ENCODE peak calls at places on chromosome 5, in seven cellular contexts. One of them, this sample, is unnamed. For H3K4me1, the result is how much of the 10 kb centered on the place peaks cover.

GRCh38 chr5:14183187-14183939 is 40.2 kb downstream of the TRIO start:
- DNase-seq in ovary: peak
- DNase-seq in uterus: peak
- DNase-seq in mucosa of descending colon: no peak
- DNase-seq in tibial artery: peak
- DNase-seq in H1: no peak
- DNase-seq in transverse colon: no peak
- DNase-seq in this sample: peak

GRCh38 chr5:133938039-133938821 is 30.2 kb downstream of the C5orf15 start:
- DNase-seq in uterus: no peak
- DNase-seq in tibial artery: no peak
- DNase-seq in transverse colon: no peak
- DNase-seq in mucosa of descending colon: no peak
- DNase-seq in H1: no peak
- DNase-seq in ovary: no peak
- DNase-seq in this sample: no peak

GRCh38 chr5:150778517-150779396 is at the start of gene SMIM3:
- DNase-seq in transverse colon: peak
- DNase-seq in uterus: peak
- DNase-seq in tibial artery: peak
- DNase-seq in mucosa of descending colon: peak
- DNase-seq in ovary: peak
- DNase-seq in H1: peak
- DNase-seq in this sample: peak

GRCh38 chr5:91556-92263 is at the start of gene PLEKHG4B:
- DNase-seq in ovary: no peak
- DNase-seq in H1: peak
- DNase-seq in uterus: no peak
- DNase-seq in mucosa of descending colon: no peak
- DNase-seq in transverse colon: no peak
- DNase-seq in tibial artery: no peak
- DNase-seq in this sample: no peak

GRCh38 chr5:71996789-71997188 is 110.5 kb upstream of the MAP1B start:
- DNase-seq in mucosa of descending colon: no peak
- DNase-seq in tibial artery: no peak
- DNase-seq in H1: no peak
- DNase-seq in uterus: no peak
- DNase-seq in ovary: no peak
- DNase-seq in transverse colon: no peak
- DNase-seq in this sample: no peak

GRCh38 chr5:93307557-93307956 is 273.5 kb downstream of the NR2F1-AS1 start:
- DNase-seq in tibial artery: no peak
- DNase-seq in uterus: no peak
- DNase-seq in transverse colon: no peak
- DNase-seq in ovary: no peak
- DNase-seq in mucosa of descending colon: no peak
- DNase-seq in H1: no peak
- DNase-seq in this sample: no peak

GRCh38 chr5:59660737-59661136 is 232.8 kb downstream of the PDE4D start:
- DNase-seq in H1: no peak
- DNase-seq in ovary: no peak
- DNase-seq in uterus: no peak
- DNase-seq in tibial artery: no peak
- DNase-seq in transverse colon: no peak
- DNase-seq in mucosa of descending colon: no peak
- DNase-seq in this sample: no peak

GRCh38 chr5:20105915-20106314 is 117.9 kb upstream of the CDH18 start:
- DNase-seq in transverse colon: no peak
- DNase-seq in tibial artery: no peak
- DNase-seq in ovary: no peak
- DNase-seq in mucosa of descending colon: no peak
- DNase-seq in H1: no peak
- DNase-seq in uterus: no peak
- DNase-seq in this sample: no peak

GRCh38 chr5:158824167-158824882 is 275.4 kb downstream of the EBF1 start:
- DNase-seq in transverse colon: no peak
- DNase-seq in uterus: no peak
- DNase-seq in ovary: no peak
- DNase-seq in mucosa of descending colon: no peak
- DNase-seq in tibial artery: no peak
- DNase-seq in H1: peak
- DNase-seq in this sample: no peak

GRCh38 chr5:58245479-58245845 is 214.4 kb downstream of the PLK2 start:
- DNase-seq in uterus: no peak
- DNase-seq in mucosa of descending colon: no peak
- DNase-seq in tibial artery: no peak
- DNase-seq in H1: no peak
- DNase-seq in transverse colon: no peak
- DNase-seq in ovary: no peak
- DNase-seq in this sample: no peak

GRCh38 chr5:113325054-113325453 is 109.7 kb downstream of the TSSK1B start:
- DNase-seq in ovary: no peak
- DNase-seq in tibial artery: no peak
- DNase-seq in mucosa of descending colon: no peak
- DNase-seq in uterus: no peak
- DNase-seq in transverse colon: no peak
- DNase-seq in H1: no peak
- DNase-seq in this sample: no peak

GRCh38 chr5:108637110-108637509 is 110.6 kb upstream of the FER start:
- DNase-seq in uterus: no peak
- DNase-seq in mucosa of descending colon: no peak
- DNase-seq in transverse colon: no peak
- DNase-seq in tibial artery: no peak
- DNase-seq in ovary: no peak
- DNase-seq in H1: no peak
- DNase-seq in this sample: no peak

GRCh38 chr5:149646564-149646963 is 65.3 kb downstream of the ARHGEF37 start:
- DNase-seq in mucosa of descending colon: no peak
- DNase-seq in H1: no peak
- DNase-seq in uterus: no peak
- DNase-seq in ovary: no peak
- DNase-seq in transverse colon: no peak
- DNase-seq in tibial artery: no peak
- DNase-seq in this sample: no peak

GRCh38 chr5:151822141-151822540 is 50.4 kb downstream of the G3BP1 start:
- DNase-seq in mucosa of descending colon: no peak
- DNase-seq in H1: no peak
- DNase-seq in uterus: no peak
- DNase-seq in transverse colon: no peak
- DNase-seq in tibial artery: no peak
- DNase-seq in ovary: no peak
- DNase-seq in this sample: no peak

GRCh38 chr5:28603869-28604268 is 1565.5 kb upstream of the CDH9 start:
- DNase-seq in tibial artery: no peak
- DNase-seq in transverse colon: no peak
- DNase-seq in uterus: no peak
- DNase-seq in H1: no peak
- DNase-seq in ovary: no peak
- DNase-seq in mucosa of descending colon: no peak
- DNase-seq in this sample: no peak

GRCh38 chr5:121533814-121534213 is 317.9 kb upstream of the FTMT start:
- DNase-seq in uterus: no peak
- DNase-seq in transverse colon: no peak
- DNase-seq in tibial artery: no peak
- DNase-seq in mucosa of descending colon: no peak
- DNase-seq in ovary: no peak
- DNase-seq in H1: no peak
- DNase-seq in this sample: no peak

GRCh38 chr5:137252513-137252912 is 246.6 kb downstream of the SPOCK1 start:
- DNase-seq in transverse colon: no peak
- DNase-seq in H1: no peak
- DNase-seq in mucosa of descending colon: no peak
- DNase-seq in tibial artery: no peak
- DNase-seq in uterus: no peak
- DNase-seq in ovary: no peak
- DNase-seq in this sample: no peak

GRCh38 chr5:154467655-154468354 is 10.2 kb downstream of the HAND1 start:
- DNase-seq in tibial artery: peak
- DNase-seq in transverse colon: peak
- DNase-seq in H1: peak
- DNase-seq in mucosa of descending colon: peak
- DNase-seq in ovary: peak
- DNase-seq in uterus: peak
- DNase-seq in this sample: peak

GRCh38 chr5:120568716-120569115 is 104.6 kb downstream of the PRR16 start:
- DNase-seq in tibial artery: no peak
- DNase-seq in uterus: no peak
- DNase-seq in mucosa of descending colon: no peak
- DNase-seq in H1: no peak
- DNase-seq in transverse colon: no peak
- DNase-seq in ovary: no peak
- DNase-seq in this sample: no peak

GRCh38 chr5:33160871-33161270 is 279.9 kb upstream of the TARS1 start:
- DNase-seq in ovary: no peak
- DNase-seq in tibial artery: no peak
- DNase-seq in mucosa of descending colon: no peak
- DNase-seq in uterus: no peak
- DNase-seq in transverse colon: no peak
- DNase-seq in H1: no peak
- DNase-seq in this sample: no peak

GRCh38 chr5:73564018-73564417 is 1.4 kb downstream of the ANKRA2 start:
- DNase-seq in ovary: no peak
- DNase-seq in tibial artery: no peak
- DNase-seq in mucosa of descending colon: no peak
- DNase-seq in H1: no peak
- DNase-seq in transverse colon: no peak
- DNase-seq in uterus: no peak
- DNase-seq in this sample: no peak

GRCh38 chr5:66967826-66968262 is 228.8 kb downstream of the CD180 start:
- DNase-seq in tibial artery: no peak
- DNase-seq in ovary: no peak
- DNase-seq in mucosa of descending colon: no peak
- DNase-seq in uterus: no peak
- DNase-seq in H1: no peak
- DNase-seq in transverse colon: no peak
- DNase-seq in this sample: no peak

GRCh38 chr5:67156976-67157583 is 39.5 kb downstream of the CD180 start:
- DNase-seq in ovary: no peak
- DNase-seq in tibial artery: no peak
- DNase-seq in H1: no peak
- DNase-seq in uterus: peak
- DNase-seq in transverse colon: peak
- DNase-seq in mucosa of descending colon: peak
- DNase-seq in this sample: no peak

GRCh38 chr5:80959768-80960442 is at the start of gene RASGRF2:
- DNase-seq in mucosa of descending colon: peak
- DNase-seq in tibial artery: no peak
- DNase-seq in H1: peak
- DNase-seq in uterus: peak
- DNase-seq in ovary: peak
- DNase-seq in transverse colon: peak
- DNase-seq in this sample: peak
- H3K4me1 ChIP-seq in mucosa of descending colon: under half
- H3K4me1 ChIP-seq in tibial artery: under half
- H3K4me1 ChIP-seq in H1: under half
- H3K4me1 ChIP-seq in uterus: under half
- H3K4me1 ChIP-seq in ovary: under half
- H3K4me1 ChIP-seq in transverse colon: under half
- H3K4me1 ChIP-seq in this sample: under half

GRCh38 chr5:53211799-53212198 is 102.2 kb upstream of the MOCS2 start:
- DNase-seq in ovary: no peak
- DNase-seq in transverse colon: no peak
- DNase-seq in mucosa of descending colon: no peak
- DNase-seq in tibial artery: no peak
- DNase-seq in uterus: no peak
- DNase-seq in H1: no peak
- DNase-seq in this sample: no peak
- TF ChIP-seq CTCF in ovary: no peak
- TF ChIP-seq CTCF in transverse colon: no peak
- TF ChIP-seq CTCF in mucosa of descending colon: no peak
- TF ChIP-seq CTCF in tibial artery: no peak
- TF ChIP-seq CTCF in uterus: no peak
- TF ChIP-seq CTCF in H1: no peak
- TF ChIP-seq CTCF in this sample: no peak

DNA sequence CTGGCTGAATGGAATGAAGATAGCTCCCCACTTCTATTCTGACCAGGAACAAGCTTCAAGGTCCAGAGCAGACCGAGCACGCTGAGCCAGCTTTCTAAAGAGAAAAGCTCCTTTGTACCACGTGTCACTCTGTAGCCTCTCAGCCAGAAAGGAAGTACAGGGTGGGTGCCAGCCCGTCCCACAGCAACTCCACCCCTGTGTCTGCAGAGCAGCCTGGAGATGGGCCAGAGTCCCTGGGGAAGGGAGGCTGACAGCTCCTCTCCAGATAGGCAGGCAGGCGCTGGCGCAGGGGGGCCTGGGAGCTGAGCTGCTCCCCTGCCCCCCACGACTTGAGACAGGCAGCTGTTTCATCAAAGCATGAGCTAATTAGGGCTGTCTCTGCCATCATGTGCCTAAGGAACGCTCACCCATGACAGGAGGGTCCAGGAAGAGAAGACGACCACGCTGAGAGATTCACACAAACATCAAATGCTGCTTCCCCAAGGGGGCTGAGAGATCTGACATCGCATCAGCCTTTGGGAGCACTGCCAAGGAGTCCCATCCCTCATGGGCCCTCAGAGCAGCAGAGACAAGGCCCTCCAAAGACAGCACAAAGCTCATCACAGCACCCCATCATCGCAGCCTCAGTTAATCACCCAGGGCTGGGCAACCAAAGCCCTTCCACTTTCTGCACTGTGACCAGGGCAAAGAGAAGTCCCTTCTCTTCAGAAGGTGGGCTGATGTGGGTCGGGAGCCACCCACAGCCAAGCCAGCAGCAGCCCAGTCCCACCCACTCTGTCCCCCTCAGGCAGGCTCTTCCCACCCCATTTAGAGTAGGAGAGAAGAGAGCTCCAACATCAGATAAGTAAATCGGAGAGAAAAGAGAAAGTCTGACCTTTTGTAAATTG is 78.5 kb upstream of the LRRTM2 start:
- DNase-seq in tibial artery: peak
- DNase-seq in uterus: peak
- DNase-seq in transverse colon: peak
- DNase-seq in mucosa of descending colon: peak
- DNase-seq in H1: no peak
- DNase-seq in ovary: peak
- DNase-seq in this sample: peak
- H3K4me1 ChIP-seq in tibial artery: half or more
- H3K4me1 ChIP-seq in uterus: under half
- H3K4me1 ChIP-seq in transverse colon: under half
- H3K4me1 ChIP-seq in mucosa of descending colon: under half
- H3K4me1 ChIP-seq in H1: under half
- H3K4me1 ChIP-seq in ovary: under half
- H3K4me1 ChIP-seq in this sample: half or more

DNA sequence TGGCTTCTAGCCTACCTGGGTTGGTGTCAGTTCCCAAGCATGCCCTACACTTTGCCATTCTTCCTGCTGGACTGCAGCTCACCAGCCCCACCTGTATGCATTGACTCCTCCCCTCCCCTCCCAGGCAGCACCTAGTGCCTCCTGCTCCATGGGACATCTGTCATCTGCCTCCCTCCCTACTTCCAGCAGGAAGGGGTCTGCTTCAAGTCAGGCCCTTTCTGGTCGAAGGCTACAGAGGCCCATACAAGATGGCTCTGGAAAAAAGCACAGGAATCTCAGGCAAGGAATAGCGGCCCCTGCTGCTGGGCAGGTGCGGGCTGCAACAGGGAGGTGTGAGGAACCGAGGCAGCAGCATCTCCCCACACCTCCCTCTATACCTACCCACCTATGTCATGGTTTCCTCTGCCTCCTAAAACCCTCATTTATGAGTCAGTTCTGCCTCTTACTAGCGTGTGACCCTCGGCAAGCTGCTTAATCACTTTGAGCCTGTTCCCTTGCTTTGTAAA is 19.7 kb downstream of the WWC1 start:
- DNase-seq in transverse colon: peak
- DNase-seq in tibial artery: no peak
- DNase-seq in H1: no peak
- DNase-seq in ovary: no peak
- DNase-seq in uterus: no peak
- DNase-seq in mucosa of descending colon: peak
- DNase-seq in this sample: no peak
- TF ChIP-seq CTCF in transverse colon: no peak
- TF ChIP-seq CTCF in tibial artery: no peak
- TF ChIP-seq CTCF in H1: peak
- TF ChIP-seq CTCF in ovary: no peak
- TF ChIP-seq CTCF in uterus: no peak
- TF ChIP-seq CTCF in mucosa of descending colon: no peak
- TF ChIP-seq CTCF in this sample: no peak